ENCODE peak calls at places on chromosome 2, in seven cellular contexts. Y, I, S, Z, V, C and P are unnamed samples.

GRCh38 chr2:182359027-182360011 is 67.5 kb downstream of the PDE1A start:
- DNase-seq in S (no peak), Z (no peak), V (no peak), I (no peak), Y (no peak), C (no peak), P (no peak)

GRCh38 chr2:225911019-225911418 is 511.5 kb downstream of the NYAP2 start:
- DNase-seq in Z (no peak), I (no peak), C (no peak), V (peak; percentile 8), S (no peak), Y (no peak), P (no peak)

GRCh38 chr2:240597054-240597418 is 10.5 kb downstream of the CAPN10 start:
- DNase-seq in C (no peak), V (no peak), I (no peak), Z (no peak), S (no peak), Y (no peak), P (no peak)

GRCh38 chr2:158600155-158600802 is 143.5 kb downstream of the PKP4 start:
- DNase-seq in Z (no peak), Y (peak; percentile 25), V (peak; percentile 96), C (no peak), S (no peak), I (no peak), P (no peak)

GRCh38 chr2:75202359-75202758 is 3.0 kb upstream of the TACR1 start:
- DNase-seq in C (no peak), Z (no peak), Y (no peak), I (no peak), V (no peak), S (no peak), P (no peak)

GRCh38 chr2:48677450-48677849 is 59.8 kb downstream of the GTF2A1L start:
- DNase-seq in I (no peak), Y (no peak), Z (no peak), S (no peak), C (no peak), V (no peak), P (no peak)

GRCh38 chr2:49832555-49832954 is 678.2 kb upstream of the FSHR start:
- DNase-seq in S (no peak), Z (no peak), Y (no peak), V (no peak), I (no peak), C (no peak), P (no peak)

GRCh38 chr2:225740086-225740485 is 340.6 kb downstream of the NYAP2 start:
- DNase-seq in V (peak; percentile 2), S (no peak), Z (no peak), C (no peak), Y (no peak), I (no peak), P (no peak)

GRCh38 chr2:166372046-166372445 is 3.7 kb downstream of the SCN9A start:
- DNase-seq in Y (peak; percentile 5), I (no peak), Z (no peak), V (no peak), C (no peak), S (no peak), P (no peak)

GRCh38 chr2:29246388-29247300 is 131.4 kb downstream of the CLIP4 start:
- DNase-seq in C (no peak), S (no peak), V (peak; percentile 6), I (no peak), Y (no peak), Z (peak; percentile 32), P (no peak)

GRCh38 chr2:42100696-42101585 is 53.1 kb downstream of the PKDCC start:
- DNase-seq in I (peak; percentile 77), Y (peak; percentile 76), V (peak; percentile 80), S (no peak), Z (no peak), C (no peak), P (peak; percentile 78)

GRCh38 chr2:199977984-199978415 is 22.6 kb downstream of the MAIP1 start:
- DNase-seq in S (peak; percentile 29), I (no peak), Z (no peak), Y (peak; percentile 69), V (peak; percentile 81), C (no peak), P (no peak)
- TF ChIP-seq EZH2phosphoT487 in S (no peak), I (no peak), Z (no peak), Y (no peak), V (no peak), C (no peak), P (no peak)

GRCh38 chr2:45973426-45973825 is 322.0 kb downstream of the PRKCE start:
- DNase-seq in C (no peak), S (no peak), I (no peak), V (no peak), Z (no peak), Y (no peak), P (no peak)

GRCh38 chr2:45964945-45965344 is 313.5 kb downstream of the PRKCE start:
- DNase-seq in V (no peak), Z (peak; percentile 46), C (no peak), I (no peak), Y (no peak), S (no peak), P (no peak)

GRCh38 chr2:45964226-45964841 is 312.9 kb downstream of the PRKCE start:
- DNase-seq in Y (peak; percentile 58), C (no peak), V (peak; percentile 96), S (peak; percentile 97), I (no peak), Z (peak; percentile 78), P (no peak)

GRCh38 chr2:45965841-45966498 is 314.5 kb downstream of the PRKCE start:
- DNase-seq in Y (no peak), V (no peak), C (no peak), Z (no peak), I (no peak), S (no peak), P (no peak)

DNA sequence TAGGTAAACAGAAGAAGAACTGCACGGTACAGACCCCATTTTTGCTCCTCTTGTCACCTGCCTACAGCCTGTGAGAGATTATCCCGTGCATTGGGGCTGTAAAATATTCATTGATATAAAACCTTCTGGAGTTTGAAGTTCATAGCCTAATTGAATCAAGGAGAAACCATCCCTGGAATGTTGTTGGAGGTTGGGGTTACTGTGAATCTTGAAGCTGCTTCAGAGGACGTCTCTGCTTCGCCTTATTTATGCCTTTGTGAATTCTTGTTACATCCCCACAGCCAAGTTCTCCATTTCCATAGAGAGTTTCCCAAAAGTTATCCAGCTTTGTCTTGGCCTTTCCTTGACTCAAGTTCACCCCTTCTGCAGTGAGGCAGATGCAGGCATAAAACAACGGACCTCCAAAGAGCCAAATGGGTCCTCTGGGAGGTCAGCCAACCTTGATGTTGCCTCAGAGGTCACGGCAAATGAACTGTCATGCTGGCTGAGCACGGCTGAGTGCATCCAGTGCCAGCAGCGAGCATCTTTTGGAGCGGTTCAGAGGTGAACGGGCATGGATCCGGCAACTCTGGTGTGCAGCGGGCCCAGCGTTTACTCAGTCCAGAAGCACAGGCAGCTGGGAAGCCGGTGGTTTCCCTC is 317.6 kb downstream of the PRKCE start:
- DNase-seq in S (no peak), Y (no peak), V (peak; percentile 12), I (no peak), Z (no peak), C (no peak), P (no peak)
- H2AFZ ChIP-seq in S (no peak overlapping the region), Y (no peak overlapping the region), V (no peak overlapping the region), I (no peak overlapping the region), Z (no peak overlapping the region), C (no peak overlapping the region), P (no peak overlapping the region)

GRCh38 chr2:25068193-25068592 is 26.3 kb downstream of the EFR3B start:
- DNase-seq in I (no peak), S (no peak), Z (peak; percentile 39), V (no peak), Y (no peak), C (no peak), P (no peak)
- TF ChIP-seq EZH2phosphoT487 in I (no peak), S (no peak), Z (no peak), V (no peak), Y (no peak), C (no peak), P (no peak)

DNA sequence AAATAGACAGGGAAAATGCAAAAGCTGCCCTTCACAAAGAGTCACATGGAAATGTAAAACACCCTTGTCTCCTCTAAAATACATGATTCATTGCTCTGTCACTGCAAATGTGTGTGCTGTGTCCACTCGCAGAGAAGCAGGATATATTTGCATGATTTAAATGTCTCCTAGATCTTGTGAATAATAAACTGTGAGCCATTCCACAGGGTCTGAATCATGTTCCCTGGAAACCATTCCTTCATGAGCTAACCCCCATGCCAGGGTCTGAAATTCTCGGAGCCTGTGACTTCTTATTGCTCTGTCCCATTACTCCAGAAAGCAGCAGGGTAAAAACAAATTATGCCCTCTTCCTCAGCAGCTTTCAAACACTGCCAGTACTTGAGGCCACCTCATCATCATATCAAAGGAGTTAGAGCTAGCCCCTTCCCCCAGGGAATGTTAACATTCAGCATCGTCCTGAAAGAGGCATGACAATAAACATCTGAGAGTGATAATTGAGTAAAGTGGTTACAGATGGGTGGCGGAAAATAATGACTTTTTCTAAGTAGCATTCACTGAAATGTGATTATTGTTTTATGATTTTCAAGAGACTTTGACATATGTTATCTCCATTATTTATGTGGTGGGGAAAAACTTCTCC is 11.7 kb upstream of the CNGA3 start:
- DNase-seq in S (no peak), I (peak; percentile 15), Y (peak; percentile 22), C (no peak), V (peak; percentile 93), Z (peak; percentile 54), P (peak; percentile 83)
- H2AFZ ChIP-seq in S (no peak overlapping the region), I (peak overlapping the region; percentile 85), Y (no peak overlapping the region), C (no peak overlapping the region), V (peak overlapping the region; percentile 26), Z (peak overlapping the region; percentile 81), P (no peak overlapping the region)

DNA sequence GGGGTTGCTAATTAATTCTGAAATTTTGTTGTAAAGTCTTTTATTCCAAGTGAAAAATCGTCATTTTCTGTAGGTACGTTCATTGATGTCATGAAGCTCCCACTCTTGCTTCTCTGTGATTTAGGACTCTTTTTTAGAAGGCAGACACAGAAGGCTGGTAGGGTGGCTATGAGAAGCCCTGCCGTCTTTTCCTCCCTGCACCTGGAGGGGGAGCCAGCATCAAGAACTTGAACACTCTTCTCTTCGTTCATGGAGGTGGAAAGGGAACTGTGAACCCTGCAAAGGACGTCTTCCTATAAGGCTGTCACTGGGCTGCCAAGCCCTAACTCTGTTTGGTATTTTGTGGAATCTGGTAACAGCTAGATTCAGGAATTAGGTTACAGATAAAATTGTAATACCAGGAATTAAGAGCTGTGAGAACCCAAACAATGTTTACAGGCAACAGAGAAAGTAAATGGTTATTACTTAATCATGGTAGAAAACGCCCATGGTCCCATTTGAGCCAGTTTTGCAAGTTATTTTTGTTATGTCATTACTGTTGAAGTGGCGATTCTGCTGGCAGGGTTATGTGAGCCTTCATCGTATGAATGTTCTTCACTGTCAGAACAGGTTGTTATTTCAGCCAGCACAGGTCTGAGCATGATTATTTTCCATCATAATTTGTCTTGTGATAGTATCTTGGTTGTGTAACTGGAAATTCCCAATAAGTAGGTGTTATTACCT is 112.2 kb downstream of the OSBPL6 start:
- DNase-seq in C (peak; percentile 33), Y (peak; percentile 69), I (peak; percentile 68), V (peak; percentile 68), S (peak; percentile 24), Z (peak; percentile 47), P (peak; percentile 84)
- TF ChIP-seq EZH2phosphoT487 in C (no peak), Y (no peak), I (no peak), V (no peak), S (no peak), Z (no peak), P (no peak)

GRCh38 chr2:130795431-130795830 is 40.1 kb downstream of the AMER3 start:
- DNase-seq in S (no peak), V (no peak), Z (no peak), C (no peak), I (no peak), Y (no peak), P (no peak)
- H2AFZ ChIP-seq in S (no peak overlapping the region), V (no peak overlapping the region), Z (no peak overlapping the region), C (no peak overlapping the region), I (no peak overlapping the region), Y (no peak overlapping the region), P (no peak overlapping the region)